ENCODE peak calls at places on chromosome 18, in eight cellular contexts. K, A, Y, O, N, P, G and F are unnamed samples.

GRCh38 chr18:73270919-73271318 is 403.1 kb upstream of the NETO1 start:
- DNase-seq in K (no peak), A (no peak), Y (no peak), O (no peak), N (no peak), P (no peak), G (no peak), F (no peak)

GRCh38 chr18:10410472-10411300 is 43.7 kb upstream of the APCDD1 start:
- DNase-seq in K (no peak), A (no peak), Y (no peak), O (no peak), N (no peak), P (no peak), G (no peak), F (no peak)

GRCh38 chr18:64134044-64134757 is 14.7 kb downstream of the LINC00305 start:
- DNase-seq in K (no peak), A (peak; percentile 30), Y (no peak), O (no peak), N (no peak), P (no peak), G (no peak), F (no peak)

GRCh38 chr18:3966985-3967856 is 487.9 kb downstream of the DLGAP1 start:
- DNase-seq in K (no peak), A (no peak), Y (no peak), O (no peak), N (no peak), P (no peak), G (peak; percentile 53), F (no peak)

GRCh38 chr18:50982802-50983179 is 15.0 kb downstream of the ELAC1 start:
- DNase-seq in K (peak; percentile 46), A (no peak), Y (no peak), O (no peak), N (no peak), P (no peak), G (no peak), F (no peak)

GRCh38 chr18:54551590-54551989 is 39.5 kb upstream of the DYNAP start:
- DNase-seq in K (no peak), A (peak; percentile 9), Y (no peak), O (no peak), N (no peak), P (no peak), G (no peak), F (no peak)

GRCh38 chr18:23716966-23717365 is 27.7 kb downstream of the LAMA3 start:
- DNase-seq in K (no peak), A (no peak), Y (no peak), O (no peak), N (no peak), P (no peak), G (no peak), F (no peak)

GRCh38 chr18:58310517-58310916 is 266.5 kb downstream of the NEDD4L start:
- DNase-seq in K (no peak), A (no peak), Y (no peak), O (no peak), N (peak; percentile 52), P (peak; percentile 89), G (peak; percentile 42), F (no peak)

GRCh38 chr18:70197844-70198243 is 7.6 kb downstream of the RTTN start:
- DNase-seq in K (no peak), A (no peak), Y (no peak), O (no peak), N (no peak), P (no peak), G (no peak), F (no peak)
- H3K36me3 ChIP-seq in K (peaks cover 6% of the 10 kb centered on the region), A (peaks cover 96% of the 10 kb centered on the region), Y (peaks cover 14% of the 10 kb centered on the region), O (peaks cover 46% of the 10 kb centered on the region), N (peaks cover 31% of the 10 kb centered on the region), P (peaks cover 71% of the 10 kb centered on the region), G (peaks cover 92% of the 10 kb centered on the region), F (no peaks in the 10 kb centered on the region)

GRCh38 chr18:77081387-77081773 is 51.2 kb downstream of the MBP start:
- DNase-seq in K (peak; percentile 91), A (no peak), Y (no peak), O (no peak), N (no peak), P (no peak), G (no peak), F (no peak)
- H3K36me3 ChIP-seq in K (no peaks in the 10 kb centered on the region), A (no peaks in the 10 kb centered on the region), Y (no peaks in the 10 kb centered on the region), O (no peaks in the 10 kb centered on the region), N (peaks cover 13% of the 10 kb centered on the region), P (no peaks in the 10 kb centered on the region), G (no peaks in the 10 kb centered on the region), F (no peaks in the 10 kb centered on the region)

GRCh38 chr18:28432350-28432749 is 255.4 kb upstream of the CDH2 start:
- DNase-seq in K (no peak), A (no peak), Y (no peak), O (no peak), N (no peak), P (no peak), G (no peak), F (no peak)
- H3K36me3 ChIP-seq in K (no peaks in the 10 kb centered on the region), A (no peaks in the 10 kb centered on the region), Y (no peaks in the 10 kb centered on the region), O (no peaks in the 10 kb centered on the region), N (no peaks in the 10 kb centered on the region), P (no peaks in the 10 kb centered on the region), G (no peaks in the 10 kb centered on the region), F (no peaks in the 10 kb centered on the region)

DNA sequence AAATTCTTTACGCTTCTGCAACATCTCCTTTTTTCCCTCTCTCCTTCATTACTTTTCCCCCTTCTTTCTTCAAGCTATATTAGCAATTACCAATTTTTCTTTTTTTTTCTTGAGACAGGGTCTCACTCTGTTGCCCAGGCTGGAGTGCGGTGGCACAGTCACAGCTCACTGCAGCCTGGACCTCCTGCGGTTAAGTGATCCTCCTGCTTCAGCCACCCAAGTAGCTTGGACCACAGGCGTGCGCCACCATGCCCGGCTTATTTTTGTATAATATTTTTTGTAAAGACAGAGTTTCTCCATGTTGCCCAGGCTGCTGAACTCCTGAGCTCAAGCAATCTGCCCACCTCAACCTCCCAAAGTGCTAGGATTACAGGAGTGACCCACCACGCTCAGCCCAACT is 70.7 kb downstream of the EPG5 start:
- DNase-seq in K (no peak), A (no peak), Y (no peak), O (no peak), N (no peak), P (no peak), G (no peak), F (no peak)
- H3K36me3 ChIP-seq in K (peaks cover 8% of the 10 kb centered on the region), A (peaks cover 70% of the 10 kb centered on the region), Y (peaks cover 35% of the 10 kb centered on the region), O (no peaks in the 10 kb centered on the region), N (peaks cover 42% of the 10 kb centered on the region), P (peaks cover 93% of the 10 kb centered on the region), G (peaks cover 88% of the 10 kb centered on the region), F (no peaks in the 10 kb centered on the region)

DNA sequence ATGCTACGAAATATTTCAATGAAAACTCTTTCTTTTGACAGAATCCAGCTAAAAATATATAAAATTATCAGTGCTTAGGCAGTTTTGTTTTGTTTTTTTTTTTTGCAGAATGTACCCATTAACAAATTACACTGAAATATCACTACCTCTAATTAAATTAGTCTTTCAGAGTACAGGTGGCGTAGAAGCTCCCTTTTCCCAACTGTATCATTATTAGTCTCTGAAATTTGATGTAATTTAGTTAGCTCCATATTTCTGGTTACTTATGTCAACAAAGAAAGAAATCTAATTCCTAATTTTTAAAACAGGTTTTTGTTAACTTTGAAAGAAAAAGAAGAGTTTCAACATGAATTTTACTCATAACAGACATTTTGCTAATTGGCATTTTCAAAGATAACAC is 149.2 kb downstream of the CDH2 start:
- DNase-seq in K (no peak), A (no peak), Y (no peak), O (no peak), N (no peak), P (no peak), G (no peak), F (no peak)
- H3K36me3 ChIP-seq in K (no peaks in the 10 kb centered on the region), A (peaks cover 30% of the 10 kb centered on the region), Y (no peaks in the 10 kb centered on the region), O (no peaks in the 10 kb centered on the region), N (no peaks in the 10 kb centered on the region), P (no peaks in the 10 kb centered on the region), G (no peaks in the 10 kb centered on the region), F (no peaks in the 10 kb centered on the region)

GRCh38 chr18:36311026-36311570 is 13.6 kb downstream of the FHOD3 start:
- DNase-seq in K (no peak), A (no peak), Y (no peak), O (no peak), N (no peak), P (no peak), G (no peak), F (no peak)
- H3K36me3 ChIP-seq in K (no peaks in the 10 kb centered on the region), A (peaks cover 28% of the 10 kb centered on the region), Y (no peaks in the 10 kb centered on the region), O (no peaks in the 10 kb centered on the region), N (no peaks in the 10 kb centered on the region), P (no peaks in the 10 kb centered on the region), G (no peaks in the 10 kb centered on the region), F (no peaks in the 10 kb centered on the region)

DNA sequence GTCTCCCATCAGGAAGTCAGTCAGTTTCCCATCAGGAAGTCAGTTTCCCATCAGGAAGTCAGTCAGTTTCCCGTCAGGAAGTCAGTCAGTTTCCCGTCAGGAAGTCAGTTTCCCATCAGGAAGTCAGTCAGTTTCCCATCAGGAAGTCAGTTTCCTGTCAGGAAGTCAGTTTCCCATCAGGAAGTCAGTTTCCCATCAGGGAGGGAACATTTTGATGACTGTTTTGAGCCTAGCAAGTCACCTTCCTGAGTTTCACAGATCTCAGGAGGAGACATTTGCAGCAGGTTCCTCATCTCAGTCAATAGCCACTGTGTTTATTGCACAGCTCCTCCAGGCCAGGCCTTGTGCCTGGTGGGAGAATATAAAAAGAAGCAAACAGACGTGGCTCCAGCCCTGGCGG is 31.9 kb downstream of the DIPK1C start:
- DNase-seq in K (no peak), A (no peak), Y (no peak), O (no peak), N (no peak), P (no peak), G (no peak), F (no peak)
- H3K36me3 ChIP-seq in K (no peaks in the 10 kb centered on the region), A (no peaks in the 10 kb centered on the region), Y (no peaks in the 10 kb centered on the region), O (no peaks in the 10 kb centered on the region), N (no peaks in the 10 kb centered on the region), P (no peaks in the 10 kb centered on the region), G (no peaks in the 10 kb centered on the region), F (no peaks in the 10 kb centered on the region)

GRCh38 chr18:35979112-35979511 is 6.6 kb downstream of the RMP24 start:
- DNase-seq in K (no peak), A (no peak), Y (no peak), O (no peak), N (no peak), P (no peak), G (no peak), F (no peak)
- H3K36me3 ChIP-seq in K (peaks cover 14% of the 10 kb centered on the region), A (peaks cover 86% of the 10 kb centered on the region), Y (peaks cover 44% of the 10 kb centered on the region), O (peaks cover 29% of the 10 kb centered on the region), N (peaks cover 54% of the 10 kb centered on the region), P (peaks cover 75% of the 10 kb centered on the region), G (peaks cover 87% of the 10 kb centered on the region), F (peaks cover 55% of the 10 kb centered on the region)